ENCODE peak calls at places on chromosomes 16 and 17, in eight cellular contexts. N is CD4-positive, alpha-beta memory T cell; Y is IMR-90; H is fibroblast of mammary gland; A is choroid plexus epithelial cell; I is activated CD4-positive, alpha-beta T cell treated with anti-CD3 and anti-CD28 coated beads, Interleukin-2, amount 50 U/mL, for 24 hours; L is thoracic aorta; O is lower lobe of right lung. B is an unnamed sample.

GRCh38 chr16:57030346-57030902 is 41.1 kb downstream of the NLRC5 start:
- DNase-seq in N (no peak), Y (no peak), H (no peak), A (no peak), I (no peak), L (no peak), O (no peak), B (no peak)

GRCh38 chr16:68252383-68252782 is 7.2 kb downstream of the PLA2G15 start:
- DNase-seq in N (no peak), Y (no peak), H (no peak), A (no peak), I (no peak), L (no peak), O (no peak), B (no peak)

GRCh38 chr16:85635545-85636140 is 22.5 kb downstream of the GSE1 start:
- DNase-seq in N (no peak), Y (no peak), H (no peak), A (no peak), I (no peak), L (no peak), O (no peak), B (no peak)

GRCh38 chr17:79732804-79733691 is 2.3 kb downstream of the ENPP7 start:
- DNase-seq in N (peak; percentile 27), Y (no peak), H (no peak), A (peak; percentile 47), I (no peak), L (no peak), O (no peak), B (no peak)

GRCh38 chr16:12290868-12291267 is 314.3 kb downstream of the SNX29 start:
- DNase-seq in N (no peak), Y (no peak), H (peak; percentile 1), A (no peak), I (no peak), L (no peak), O (no peak), B (no peak)

GRCh38 chr16:73172621-73173312 is 124.8 kb upstream of the ZFHX3 start:
- DNase-seq in N (no peak), Y (peak; percentile 91), H (peak; percentile 99), A (peak; percentile 95), I (no peak), L (no peak), O (peak; percentile 71), B (peak; percentile 93)

GRCh38 chr17:6605142-6605541 is 35.4 kb downstream of the KIAA0753 start:
- DNase-seq in N (no peak), Y (no peak), H (no peak), A (no peak), I (no peak), L (no peak), O (no peak), B (no peak)

GRCh38 chr17:75784473-75785015 is at the start of gene UNK:
- DNase-seq in N (peak; percentile 98), Y (peak; percentile 100), H (peak; percentile 100), A (peak; percentile 100), I (peak; percentile 95), L (peak; percentile 93), O (peak; percentile 98), B (peak; percentile 95)

GRCh38 chr16:72922714-72923113 is 125.2 kb downstream of the ZFHX3 start:
- DNase-seq in N (no peak), Y (no peak), H (no peak), A (no peak), I (no peak), L (no peak), O (no peak), B (no peak)

B was measured in mucosa of descending colon.